ENCODE peak calls at places on chromosomes 16 and 17, in six cellular contexts. One of them, this sample, is unnamed.

GRCh38 chr16:2708290-2708639 is 11.8 kb downstream of the PRSS27 start:
- DNase-seq in NCI-H82: no peak
- DNase-seq in stimulated activated CD8-positive, alpha-beta memory T cell treated with anti-CD3 and anti-CD28 coated beads, Interleukin-7, amount 100 ng/mL, for 1 hour: no peak
- DNase-seq in T-helper 9 cell: no peak
- DNase-seq in osteoblast: no peak
- DNase-seq in KG1: no peak
- DNase-seq in this sample: no peak

GRCh38 chr16:80347900-80348299 is 192.9 kb upstream of the DYNLRB2 start:
- DNase-seq in NCI-H82: no peak
- DNase-seq in stimulated activated CD8-positive, alpha-beta memory T cell treated with anti-CD3 and anti-CD28 coated beads, Interleukin-7, amount 100 ng/mL, for 1 hour: no peak
- DNase-seq in T-helper 9 cell: no peak
- DNase-seq in osteoblast: no peak
- DNase-seq in KG1: no peak
- DNase-seq in this sample: no peak

GRCh38 chr16:77383606-77384187 is 51.1 kb downstream of the ADAMTS18 start:
- DNase-seq in NCI-H82: no peak
- DNase-seq in stimulated activated CD8-positive, alpha-beta memory T cell treated with anti-CD3 and anti-CD28 coated beads, Interleukin-7, amount 100 ng/mL, for 1 hour: no peak
- DNase-seq in T-helper 9 cell: no peak
- DNase-seq in osteoblast: no peak
- DNase-seq in KG1: no peak
- DNase-seq in this sample: no peak

GRCh38 chr16:64478258-64478906 is 643.5 kb downstream of the CDH11 start:
- DNase-seq in NCI-H82: no peak
- DNase-seq in stimulated activated CD8-positive, alpha-beta memory T cell treated with anti-CD3 and anti-CD28 coated beads, Interleukin-7, amount 100 ng/mL, for 1 hour: no peak
- DNase-seq in T-helper 9 cell: no peak
- DNase-seq in osteoblast: no peak
- DNase-seq in KG1: no peak
- DNase-seq in this sample: no peak

GRCh38 chr17:66483946-66484345 is 181.5 kb downstream of the PRKCA start:
- DNase-seq in NCI-H82: no peak
- DNase-seq in stimulated activated CD8-positive, alpha-beta memory T cell treated with anti-CD3 and anti-CD28 coated beads, Interleukin-7, amount 100 ng/mL, for 1 hour: no peak
- DNase-seq in T-helper 9 cell: no peak
- DNase-seq in osteoblast: no peak
- DNase-seq in KG1: no peak
- DNase-seq in this sample: no peak

GRCh38 chr17:60145006-60145935 is 4.5 kb upstream of the CA4 start:
- DNase-seq in NCI-H82: peak; percentile 30
- DNase-seq in stimulated activated CD8-positive, alpha-beta memory T cell treated with anti-CD3 and anti-CD28 coated beads, Interleukin-7, amount 100 ng/mL, for 1 hour: no peak
- DNase-seq in T-helper 9 cell: no peak
- DNase-seq in osteoblast: no peak
- DNase-seq in KG1: no peak
- DNase-seq in this sample: no peak

GRCh38 chr16:30569746-30570325 is 1.7 kb downstream of the ZNF688 start:
- DNase-seq in NCI-H82: no peak
- DNase-seq in stimulated activated CD8-positive, alpha-beta memory T cell treated with anti-CD3 and anti-CD28 coated beads, Interleukin-7, amount 100 ng/mL, for 1 hour: no peak
- DNase-seq in T-helper 9 cell: no peak
- DNase-seq in osteoblast: no peak
- DNase-seq in KG1: no peak
- DNase-seq in this sample: no peak

GRCh38 chr17:4446326-4447051 is 12.7 kb downstream of the SPNS3 start:
- DNase-seq in NCI-H82: no peak
- DNase-seq in stimulated activated CD8-positive, alpha-beta memory T cell treated with anti-CD3 and anti-CD28 coated beads, Interleukin-7, amount 100 ng/mL, for 1 hour: no peak
- DNase-seq in T-helper 9 cell: no peak
- DNase-seq in osteoblast: peak; percentile 69
- DNase-seq in KG1: no peak
- DNase-seq in this sample: no peak

GRCh38 chr17:29977836-29978235 is 36.4 kb downstream of the EFCAB5 start:
- DNase-seq in NCI-H82: peak; percentile 60
- DNase-seq in stimulated activated CD8-positive, alpha-beta memory T cell treated with anti-CD3 and anti-CD28 coated beads, Interleukin-7, amount 100 ng/mL, for 1 hour: no peak
- DNase-seq in T-helper 9 cell: no peak
- DNase-seq in osteoblast: peak; percentile 75
- DNase-seq in KG1: no peak
- DNase-seq in this sample: no peak

GRCh38 chr17:58285422-58285810 is 4.7 kb upstream of the MPO start:
- DNase-seq in NCI-H82: no peak
- DNase-seq in stimulated activated CD8-positive, alpha-beta memory T cell treated with anti-CD3 and anti-CD28 coated beads, Interleukin-7, amount 100 ng/mL, for 1 hour: no peak
- DNase-seq in T-helper 9 cell: no peak
- DNase-seq in osteoblast: no peak
- DNase-seq in KG1: no peak
- DNase-seq in this sample: no peak

GRCh38 chr17:1568950-1569810 is 6.6 kb upstream of the PITPNA start:
- DNase-seq in NCI-H82: no peak
- DNase-seq in stimulated activated CD8-positive, alpha-beta memory T cell treated with anti-CD3 and anti-CD28 coated beads, Interleukin-7, amount 100 ng/mL, for 1 hour: no peak
- DNase-seq in T-helper 9 cell: no peak
- DNase-seq in osteoblast: peak; percentile 62
- DNase-seq in KG1: no peak
- DNase-seq in this sample: no peak

GRCh38 chr16:8866118-8866883 is 2.5 kb downstream of the CARHSP1 start:
- DNase-seq in NCI-H82: no peak
- DNase-seq in stimulated activated CD8-positive, alpha-beta memory T cell treated with anti-CD3 and anti-CD28 coated beads, Interleukin-7, amount 100 ng/mL, for 1 hour: no peak
- DNase-seq in T-helper 9 cell: no peak
- DNase-seq in osteoblast: peak; percentile 90
- DNase-seq in KG1: no peak
- DNase-seq in this sample: no peak

GRCh38 chr16:50668368-50669008 is 12.6 kb downstream of the SNX20 start:
- DNase-seq in NCI-H82: no peak
- DNase-seq in stimulated activated CD8-positive, alpha-beta memory T cell treated with anti-CD3 and anti-CD28 coated beads, Interleukin-7, amount 100 ng/mL, for 1 hour: no peak
- DNase-seq in T-helper 9 cell: no peak
- DNase-seq in osteoblast: no peak
- DNase-seq in KG1: no peak
- DNase-seq in this sample: no peak

GRCh38 chr17:39486242-39486641 is 25.0 kb downstream of the CDK12 start:
- DNase-seq in NCI-H82: no peak
- DNase-seq in stimulated activated CD8-positive, alpha-beta memory T cell treated with anti-CD3 and anti-CD28 coated beads, Interleukin-7, amount 100 ng/mL, for 1 hour: no peak
- DNase-seq in T-helper 9 cell: no peak
- DNase-seq in osteoblast: peak; percentile 45
- DNase-seq in KG1: no peak
- DNase-seq in this sample: no peak

GRCh38 chr16:81625544-81626152 is 153.4 kb upstream of the PLCG2 start:
- DNase-seq in NCI-H82: no peak
- DNase-seq in stimulated activated CD8-positive, alpha-beta memory T cell treated with anti-CD3 and anti-CD28 coated beads, Interleukin-7, amount 100 ng/mL, for 1 hour: no peak
- DNase-seq in T-helper 9 cell: no peak
- DNase-seq in osteoblast: peak; percentile 82
- DNase-seq in KG1: no peak
- DNase-seq in this sample: no peak